ENCODE peak calls at places on chromosome 21, in nine cellular contexts. T is pancreas, E is psoas muscle, B is NT2/D1, X is hepatocyte, Z is IMR-90, N is BE2C, L is astrocyte, M is Peyer's patch. A is an unnamed sample.

GRCh38 chr21:35730325-35730724 is 330.0 kb downstream of the SETD4 start:
- DNase-seq in L (no peak), T (no peak), E (no peak), X (no peak), Z (no peak), N (no peak), B (no peak), M (no peak), A (no peak)

GRCh38 chr21:36141513-36141925 is 6.6 kb downstream of the CBR3 start:
- DNase-seq in Z (peak; percentile 89), E (peak; percentile 53), M (peak; percentile 90), B (peak; percentile 89), N (peak; percentile 85), X (peak; percentile 98), T (peak; percentile 93), L (peak; percentile 65), A (peak; percentile 87)

GRCh38 chr21:35882791-35883240 is 177.5 kb downstream of the SETD4 start:
- DNase-seq in E (no peak), B (peak; percentile 15), X (no peak), L (peak; percentile 42), T (peak; percentile 13), N (no peak), M (no peak), Z (peak; percentile 33), A (no peak)

GRCh38 chr21:36461918-36462486 is 17.9 kb downstream of the CLDN14 start:
- DNase-seq in T (no peak), Z (no peak), X (no peak), B (no peak), N (no peak), M (no peak), L (no peak), E (no peak), A (no peak)

GRCh38 chr21:20997633-20998455 is at the start of gene NCAM2:
- DNase-seq in X (peak; percentile 89), E (peak; percentile 72), Z (peak; percentile 76), T (peak; percentile 74), M (no peak), L (peak; percentile 80), N (peak; percentile 90), B (peak; percentile 77), A (peak; percentile 88)

GRCh38 chr21:39675595-39675994 is 62.9 kb downstream of the B3GALT5 start:
- DNase-seq in E (no peak), Z (no peak), T (no peak), B (no peak), N (no peak), L (no peak), M (no peak), X (no peak), A (no peak)

GRCh38 chr21:21291883-21292569 is 293.8 kb downstream of the NCAM2 start:
- DNase-seq in M (no peak), B (no peak), Z (no peak), X (no peak), T (no peak), E (no peak), N (no peak), L (no peak), A (no peak)

GRCh38 chr21:38759286-38759872 is 46.4 kb upstream of the ETS2 start:
- DNase-seq in Z (no peak), L (no peak), B (no peak), E (no peak), X (no peak), N (no peak), T (no peak), M (no peak), A (no peak)

GRCh38 chr21:38699048-38699447 is 106.7 kb upstream of the ETS2 start:
- DNase-seq in T (no peak), Z (no peak), M (no peak), E (no peak), L (no peak), B (peak; percentile 23), N (no peak), X (no peak), A (no peak)

GRCh38 chr21:39915881-39916280 is 48.6 kb downstream of the PCP4 start:
- DNase-seq in L (peak; percentile 57), Z (no peak), E (no peak), T (no peak), N (no peak), B (no peak), X (no peak), M (no peak), A (no peak)

GRCh38 chr21:39518055-39518844 is 66.5 kb downstream of the SH3BGR start:
- DNase-seq in M (no peak), Z (peak; percentile 32), N (peak; percentile 68), E (peak; percentile 39), L (peak; percentile 27), T (peak; percentile 68), B (peak; percentile 83), X (peak; percentile 81), A (no peak)

GRCh38 chr21:30668776-30669175 is 26.1 kb downstream of the KRTAP20-3 start:
- DNase-seq in X (no peak), L (no peak), M (no peak), N (no peak), Z (no peak), E (no peak), T (no peak), B (peak; percentile 51), A (no peak)

GRCh38 chr21:25837545-25838263 is 102.9 kb downstream of the GABPA start:
- DNase-seq in E (no peak), B (no peak), L (peak; percentile 92), X (peak; percentile 50), N (no peak), Z (peak; percentile 89), M (no peak), T (no peak), A (no peak)

GRCh38 chr21:36073181-36073580 is 3.4 kb downstream of the CBR1 start:
- DNase-seq in Z (no peak), M (no peak), X (peak; percentile 27), L (no peak), E (no peak), T (no peak), B (no peak), N (no peak), A (no peak)

GRCh38 chr21:42666918-42667317 is 13.5 kb downstream of the PDE9A start:
- DNase-seq in B (no peak), L (no peak), Z (no peak), T (no peak), N (no peak), X (no peak), M (no peak), E (no peak), A (no peak)

GRCh38 chr21:42669069-42669468 is 15.6 kb downstream of the PDE9A start:
- DNase-seq in X (no peak), T (no peak), L (no peak), Z (no peak), N (no peak), B (no peak), M (no peak), E (no peak), A (no peak)

GRCh38 chr21:42668620-42669019 is 15.2 kb downstream of the PDE9A start:
- DNase-seq in X (no peak), Z (no peak), L (no peak), T (no peak), N (no peak), M (no peak), B (no peak), E (no peak), A (no peak)

GRCh38 chr21:42666023-42666747 is 12.8 kb downstream of the PDE9A start:
- DNase-seq in M (no peak), Z (no peak), X (no peak), L (no peak), N (peak; percentile 53), B (no peak), E (no peak), T (no peak), A (no peak)

GRCh38 chr21:42668193-42668592 is 14.8 kb downstream of the PDE9A start:
- DNase-seq in Z (no peak), L (no peak), X (no peak), B (no peak), M (no peak), N (no peak), T (no peak), E (no peak), A (no peak)
- H3K4me1 ChIP-seq in Z (peaks cover 2% of the 10 kb centered on the region), L (peaks cover 15% of the 10 kb centered on the region), X (peaks cover 36% of the 10 kb centered on the region), B (peaks cover 70% of the 10 kb centered on the region), M (no peaks in the 10 kb centered on the region), N (peaks cover 10% of the 10 kb centered on the region), T (no peaks in the 10 kb centered on the region), E (no peaks in the 10 kb centered on the region), A (peaks cover 10% of the 10 kb centered on the region)

GRCh38 chr21:44509539-44509938 is 30.5 kb downstream of the KRTAP10-1 start:
- DNase-seq in B (no peak), N (peak; percentile 29), X (no peak), L (no peak), M (no peak), Z (no peak), T (peak; percentile 94), E (peak; percentile 46), A (peak; percentile 92)

GRCh38 chr21:44508426-44508710 is 31.6 kb downstream of the KRTAP10-1 start:
- DNase-seq in T (no peak), L (no peak), E (no peak), X (no peak), N (no peak), M (no peak), Z (no peak), B (no peak), A (no peak)

GRCh38 chr21:44510109-44510507 is 29.9 kb downstream of the KRTAP10-1 start:
- DNase-seq in L (no peak), B (no peak), N (no peak), Z (no peak), X (no peak), E (no peak), M (no peak), T (no peak), A (no peak)

GRCh38 chr21:44507673-44508425 is 32.1 kb downstream of the KRTAP10-1 start:
- DNase-seq in N (no peak), M (no peak), T (no peak), L (no peak), E (no peak), X (no peak), Z (no peak), B (no peak), A (no peak)

GRCh38 chr21:44508711-44509445 is 31.1 kb downstream of the KRTAP10-1 start:
- DNase-seq in T (peak; percentile 28), N (no peak), M (no peak), Z (no peak), B (no peak), X (no peak), E (no peak), L (no peak), A (no peak)
- H3K4me1 ChIP-seq in T (peaks cover 5% of the 10 kb centered on the region), N (no peaks in the 10 kb centered on the region), M (no peaks in the 10 kb centered on the region), Z (no peaks in the 10 kb centered on the region), B (peaks cover 21% of the 10 kb centered on the region), X (peaks cover 8% of the 10 kb centered on the region), E (no peaks in the 10 kb centered on the region), L (no peaks in the 10 kb centered on the region), A (no peaks in the 10 kb centered on the region)

GRCh38 chr21:44871576-44872265 is 1.8 kb downstream of the PTTG1IP start:
- DNase-seq in N (no peak), Z (peak; percentile 77), B (no peak), L (peak; percentile 72), X (peak; percentile 74), E (peak; percentile 60), T (peak; percentile 46), M (no peak), A (peak; percentile 63)
- H3K4me1 ChIP-seq in N (peaks cover 7% of the 10 kb centered on the region), Z (peaks cover 30% of the 10 kb centered on the region), B (peaks cover 27% of the 10 kb centered on the region), L (peaks cover 68% of the 10 kb centered on the region), X (peaks cover 32% of the 10 kb centered on the region), E (peaks cover 67% of the 10 kb centered on the region), T (peaks cover 30% of the 10 kb centered on the region), M (peaks cover 4% of the 10 kb centered on the region), A (peaks cover 60% of the 10 kb centered on the region)

DNA sequence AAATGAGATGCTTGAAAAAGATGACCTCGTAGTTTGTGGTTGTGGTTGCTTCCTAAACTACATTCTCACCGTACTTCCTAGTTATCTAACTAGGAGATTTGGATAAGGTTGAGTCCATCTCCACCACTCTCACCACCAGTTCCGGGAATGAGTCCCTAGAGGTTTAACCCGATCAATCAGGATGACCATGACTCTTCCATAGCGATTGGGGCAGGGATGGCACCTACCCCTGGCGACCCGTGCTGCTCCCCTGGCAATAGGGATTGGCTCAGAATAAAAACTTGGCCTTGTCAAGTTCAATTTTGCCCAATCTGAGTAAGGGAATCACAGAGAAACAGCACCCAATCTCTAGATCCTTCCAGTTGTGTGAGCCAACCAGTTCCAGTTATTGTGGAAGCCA is 2.7 kb upstream of the MIS18A start:
- DNase-seq in N (no peak), E (no peak), Z (no peak), B (no peak), T (no peak), L (peak; percentile 18), M (no peak), X (no peak), A (no peak)
- H3K4me1 ChIP-seq in N (no peaks in the 10 kb centered on the region), E (peaks cover 9% of the 10 kb centered on the region), Z (peaks cover 5% of the 10 kb centered on the region), B (no peaks in the 10 kb centered on the region), T (peaks cover 13% of the 10 kb centered on the region), L (peaks cover 12% of the 10 kb centered on the region), M (no peaks in the 10 kb centered on the region), X (peaks cover 12% of the 10 kb centered on the region), A (peaks cover 17% of the 10 kb centered on the region)

A was measured in upper lobe of right lung.